ENCODE peak calls at places on chromosomes 4 and X, in four cellular contexts. Z is PC-9; L is CD8-positive, alpha-beta memory T cell; B is endodermal cell. V is an unnamed sample. For H3K4me1, the result is how much of the 10 kb centered on the place peaks cover.

GRCh38 chrX:137743414-137743813 is 177.5 kb downstream of the ZIC3 start:
- DNase-seq in B (peak), L (no peak), Z (no peak), V (no peak)

GRCh38 chrX:155048997-155049619 is 21.8 kb downstream of the CMC4 start:
- DNase-seq in Z (peak), L (peak), B (peak), V (no peak)

GRCh38 chr4:81499840-81500239 is 28.1 kb upstream of the RASGEF1B start:
- DNase-seq in B (peak), Z (no peak), L (no peak), V (no peak)

GRCh38 chrX:47831788-47832187 is 4.9 kb upstream of the ZNF81 start:
- DNase-seq in Z (peak), L (peak), B (peak), V (no peak)

GRCh38 chrX:130263016-130263415 is 5.7 kb downstream of the ZNF280C start:
- DNase-seq in Z (no peak), B (no peak), L (no peak), V (no peak)

GRCh38 chr4:150251752-150252190 is 173.5 kb downstream of the DCLK2 start:
- DNase-seq in L (no peak), B (peak), Z (no peak), V (no peak)

GRCh38 chr4:176335421-176335820 is 15.7 kb downstream of the SPCS3 start:
- DNase-seq in L (no peak), Z (no peak), B (no peak), V (no peak)

GRCh38 chr4:79201976-79202375 is 123.9 kb downstream of the NAA11 start:
- DNase-seq in B (no peak), L (no peak), Z (no peak), V (no peak)

GRCh38 chrX:56564921-56565861 is 1.8 kb downstream of the UBQLN2 start:
- DNase-seq in Z (peak), L (no peak), B (no peak), V (no peak)

GRCh38 chrX:106780664-106781377 is 21.7 kb upstream of the TBC1D8B start:
- DNase-seq in B (no peak), L (no peak), Z (no peak), V (no peak)

GRCh38 chr4:26807330-26807729 is 53.3 kb upstream of the STIM2 start:
- DNase-seq in B (no peak), L (no peak), Z (no peak), V (no peak)

GRCh38 chrX:120457766-120458180 is 11.3 kb downstream of the LAMP2 start:
- DNase-seq in Z (no peak), L (no peak), B (no peak), V (no peak)

GRCh38 chrX:110531873-110532272 is 173.2 kb downstream of the RTL9 start:
- DNase-seq in L (no peak), Z (no peak), B (no peak), V (no peak)

GRCh38 chr4:150743564-150744342 is 161.8 kb downstream of the MAB21L2 start:
- DNase-seq in B (no peak), Z (no peak), L (no peak), V (no peak)

GRCh38 chrX:10906861-10907260 is 204.3 kb upstream of the HCCS start:
- DNase-seq in L (no peak), B (no peak), Z (no peak), V (no peak)

GRCh38 chr4:5758741-5759140 is 47.7 kb downstream of the EVC start:
- DNase-seq in Z (peak), B (no peak), L (no peak), V (no peak)

GRCh38 chr4:1377606-1378261 is 28.5 kb downstream of the NKX1-1 start:
- DNase-seq in Z (no peak), L (no peak), B (peak), V (no peak)

GRCh38 chr4:146255874-146256273 is 41.5 kb downstream of the REELD1 start:
- DNase-seq in B (no peak), L (no peak), Z (no peak), V (no peak)

GRCh38 chr4:144421839-144422565 is 224.0 kb upstream of the HHIP start:
- DNase-seq in Z (no peak), L (no peak), B (no peak), V (no peak)

GRCh38 chr4:90184560-90184959 is 57.4 kb downstream of the CCSER1 start:
- DNase-seq in L (no peak), Z (peak), B (peak), V (no peak)

GRCh38 chr4:1033840-1034551 is 22.6 kb downstream of the FGFRL1 start:
- DNase-seq in B (peak), L (no peak), Z (no peak), V (no peak)

GRCh38 chrX:86137071-86137470 is 11.2 kb upstream of the DACH2 start:
- DNase-seq in Z (no peak), B (no peak), L (no peak), V (no peak)

GRCh38 chr4:101954351-101954750 is 163.8 kb downstream of the BANK1 start:
- DNase-seq in L (no peak), Z (no peak), B (no peak), V (no peak)

GRCh38 chr4:108010167-108010566 is 20.5 kb downstream of the HADH start:
- DNase-seq in Z (no peak), B (no peak), L (no peak), V (no peak)

GRCh38 chr4:106034205-106034604 is 138.9 kb downstream of the NPNT start:
- DNase-seq in B (no peak), L (no peak), Z (no peak), V (no peak)

GRCh38 chr4:104616401-104616820 is 121.7 kb upstream of the CXXC4 start:
- DNase-seq in L (no peak), Z (no peak), B (peak), V (no peak)

GRCh38 chr4:112521123-112522116 is 5.4 kb upstream of the NEUROG2 start:
- DNase-seq in Z (no peak), B (peak), L (no peak), V (no peak)

GRCh38 chr4:164304861-164305260 is 449.1 kb upstream of the SMIM31 start:
- DNase-seq in Z (no peak), B (no peak), L (no peak), V (no peak)

GRCh38 chrX:69102805-69103204 is 62.4 kb downstream of the PJA1 start:
- DNase-seq in L (no peak), Z (no peak), B (no peak), V (no peak)

GRCh38 chr4:40321671-40322131 is 13.4 kb upstream of the CHRNA9 start:
- DNase-seq in B (no peak), L (no peak), Z (no peak), V (no peak)

GRCh38 chrX:13223868-13224555 is 95.8 kb downstream of the ATXN3L start:
- DNase-seq in Z (peak), L (peak), B (no peak), V (no peak)

GRCh38 chr4:24850669-24851068 is 55.3 kb downstream of the SOD3 start:
- DNase-seq in B (no peak), Z (peak), L (no peak), V (no peak)

GRCh38 chr4:161577604-161578301 is 586.0 kb downstream of the FSTL5 start:
- DNase-seq in Z (no peak), L (no peak), B (no peak), V (no peak)

GRCh38 chrX:22325091-22325490 is 52.4 kb downstream of the CBLL2 start:
- DNase-seq in B (no peak), L (no peak), Z (no peak), V (no peak)

DNA sequence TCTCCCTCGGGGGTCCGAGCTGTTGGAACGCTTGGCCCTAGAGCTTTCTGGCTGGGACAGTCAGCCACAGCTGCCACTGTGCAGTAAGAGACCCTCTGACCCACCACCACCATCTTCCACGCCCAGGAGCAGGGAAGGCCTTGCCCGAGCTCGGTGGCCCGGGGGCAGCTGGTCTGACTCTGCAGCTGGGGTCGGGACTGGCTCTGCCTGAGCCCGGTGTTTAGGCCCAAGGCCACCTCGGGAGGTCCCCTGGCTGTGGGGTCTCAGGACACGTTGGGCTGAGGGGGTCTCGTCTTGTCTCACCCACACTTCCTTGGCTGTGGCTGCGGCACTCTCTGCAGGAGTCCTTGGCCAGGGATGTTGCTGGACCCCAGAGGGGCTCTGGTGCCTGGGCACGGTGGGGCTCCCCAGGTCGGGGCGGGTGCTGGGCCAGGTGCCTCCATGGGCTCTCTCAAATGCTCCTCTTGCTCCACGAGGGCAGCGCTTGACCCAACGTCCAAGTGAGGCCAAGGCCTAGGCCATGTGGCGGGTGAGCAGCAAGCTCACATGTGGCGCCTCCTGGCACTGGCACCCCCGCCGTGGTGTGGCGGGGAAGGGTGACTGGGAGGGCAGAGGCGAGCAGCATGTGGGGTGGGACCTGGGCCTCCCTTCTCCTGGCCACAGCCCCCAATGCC is 22.9 kb downstream of the DOK7 start:
- DNase-seq in B (no peak), L (no peak), Z (no peak), V (no peak)
- H3K27ac ChIP-seq in B (no peak), L (no peak), Z (no peak), V (peak)

GRCh38 chr4:86036729-86037128 is 323.1 kb downstream of the MAPK10 start:
- DNase-seq in Z (no peak), L (no peak), B (no peak), V (no peak)

GRCh38 chr4:86035688-86036087 is 324.2 kb downstream of the MAPK10 start:
- DNase-seq in Z (no peak), L (no peak), B (no peak), V (no peak)

GRCh38 chr4:86033171-86033570 is 326.7 kb downstream of the MAPK10 start:
- DNase-seq in L (no peak), Z (no peak), B (no peak), V (peak)

GRCh38 chr4:86032476-86033022 is 327.3 kb downstream of the MAPK10 start:
- DNase-seq in Z (peak), L (no peak), B (no peak), V (no peak)

GRCh38 chr4:86034616-86035015 is 325.2 kb downstream of the MAPK10 start:
- DNase-seq in B (no peak), Z (no peak), L (no peak), V (no peak)
- H3K4me1 ChIP-seq in B (under half), Z (under half), L (under half), V (under half)

GRCh38 chr4:181319629-181320028 is 923.6 kb upstream of the TENM3 start:
- DNase-seq in Z (no peak), L (no peak), B (no peak), V (no peak)

DNA sequence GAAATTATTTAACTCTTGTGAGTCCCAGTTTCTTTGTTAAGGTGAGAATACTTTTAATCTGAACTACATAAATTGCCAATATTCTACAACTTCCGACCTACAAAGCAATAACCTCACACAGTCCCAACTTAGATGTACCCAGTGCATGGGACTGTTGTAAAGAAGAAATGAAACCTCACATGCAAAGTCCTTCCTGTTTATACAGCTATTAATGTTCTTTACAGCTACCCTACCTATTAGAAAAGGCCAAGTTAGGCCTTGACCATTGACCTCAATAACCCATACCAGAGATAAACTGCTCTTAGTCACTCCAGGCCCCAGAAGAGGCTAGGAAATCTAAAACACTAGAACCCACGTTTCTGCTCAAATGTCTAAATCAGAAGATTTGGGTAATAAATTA is 920.1 kb upstream of the TENM3 start:
- DNase-seq in B (no peak), L (no peak), Z (no peak), V (no peak)
- H3K4me3 ChIP-seq in B (no peak), L (no peak), Z (no peak), V (no peak)

GRCh38 chr4:68734095-68734494 is 63.6 kb upstream of the UGT2B15 start:
- DNase-seq in Z (no peak), B (no peak), L (no peak), V (no peak)
- H3K27ac ChIP-seq in Z (no peak), B (no peak), L (no peak), V (no peak)

DNA sequence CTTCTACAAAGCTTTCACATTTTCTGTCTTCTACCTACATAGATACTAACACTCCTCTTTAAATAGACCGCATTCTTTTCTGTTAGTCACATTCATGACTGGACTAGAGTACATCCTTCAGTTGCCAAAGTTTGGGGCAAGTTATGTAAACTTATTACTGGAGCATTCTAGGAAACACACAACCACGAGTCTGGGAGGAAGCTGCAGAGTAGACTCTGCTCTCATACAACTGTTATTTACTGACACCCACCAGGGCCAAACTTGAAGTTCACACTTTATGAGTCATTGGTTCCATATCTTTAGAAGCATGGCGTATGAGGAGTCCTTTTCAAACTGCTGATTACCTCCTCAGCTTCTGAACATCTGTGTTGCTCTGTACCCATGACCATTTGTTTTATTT is 87.0 kb downstream of the RNF150 start:
- DNase-seq in L (no peak), Z (no peak), B (no peak), V (no peak)
- H3K4me1 ChIP-seq in L (under half), Z (under half), B (under half), V (under half)

V was measured in thoracic aorta.